ENCODE peak calls at places on chromosomes 12 and 14, in eight cellular contexts. One of them, this sample, is unnamed.

GRCh38 chr12:93387780-93388179 is 10.1 kb downstream of the NUDT4 start:
- DNase-seq in foreskin fibroblast: peak
- DNase-seq in testis: no peak
- DNase-seq in AG10803: peak
- DNase-seq in AG04450: no peak
- DNase-seq in Peyer's patch: no peak
- DNase-seq in WERI-Rb-1: no peak
- DNase-seq in tibial artery: no peak
- DNase-seq in this sample: no peak

GRCh38 chr12:90013409-90013808 is 304.8 kb upstream of the ATP2B1 start:
- DNase-seq in foreskin fibroblast: peak
- DNase-seq in testis: no peak
- DNase-seq in AG10803: no peak
- DNase-seq in AG04450: no peak
- DNase-seq in Peyer's patch: no peak
- DNase-seq in WERI-Rb-1: peak
- DNase-seq in tibial artery: no peak
- DNase-seq in this sample: no peak

GRCh38 chr12:31267966-31268365 is 58.0 kb downstream of the SINHCAF start:
- DNase-seq in foreskin fibroblast: no peak
- DNase-seq in testis: no peak
- DNase-seq in AG10803: peak
- DNase-seq in AG04450: no peak
- DNase-seq in Peyer's patch: no peak
- DNase-seq in WERI-Rb-1: no peak
- DNase-seq in tibial artery: no peak
- DNase-seq in this sample: no peak

GRCh38 chr12:88889326-88890110 is 309.2 kb upstream of the KITLG start:
- DNase-seq in foreskin fibroblast: peak
- DNase-seq in testis: no peak
- DNase-seq in AG10803: peak
- DNase-seq in AG04450: no peak
- DNase-seq in Peyer's patch: no peak
- DNase-seq in WERI-Rb-1: no peak
- DNase-seq in tibial artery: no peak
- DNase-seq in this sample: no peak

GRCh38 chr12:116642683-116643082 is 83.5 kb downstream of the MAP1LC3B2 start:
- DNase-seq in foreskin fibroblast: no peak
- DNase-seq in testis: no peak
- DNase-seq in AG10803: no peak
- DNase-seq in AG04450: no peak
- DNase-seq in Peyer's patch: no peak
- DNase-seq in WERI-Rb-1: no peak
- DNase-seq in tibial artery: no peak
- DNase-seq in this sample: no peak

GRCh38 chr12:52173526-52173925 is 18.3 kb downstream of the KRT80 start:
- DNase-seq in foreskin fibroblast: no peak
- DNase-seq in testis: no peak
- DNase-seq in AG10803: no peak
- DNase-seq in AG04450: no peak
- DNase-seq in Peyer's patch: no peak
- DNase-seq in WERI-Rb-1: no peak
- DNase-seq in tibial artery: no peak
- DNase-seq in this sample: no peak

GRCh38 chr12:115210533-115211252 is 526.7 kb upstream of the TBX3 start:
- DNase-seq in foreskin fibroblast: no peak
- DNase-seq in testis: peak
- DNase-seq in AG10803: no peak
- DNase-seq in AG04450: no peak
- DNase-seq in Peyer's patch: no peak
- DNase-seq in WERI-Rb-1: no peak
- DNase-seq in tibial artery: no peak
- DNase-seq in this sample: no peak

GRCh38 chr12:88111074-88111652 is 30.7 kb downstream of the CEP290 start:
- DNase-seq in foreskin fibroblast: peak
- DNase-seq in testis: no peak
- DNase-seq in AG10803: peak
- DNase-seq in AG04450: no peak
- DNase-seq in Peyer's patch: no peak
- DNase-seq in WERI-Rb-1: no peak
- DNase-seq in tibial artery: no peak
- DNase-seq in this sample: no peak

GRCh38 chr12:117900561-117900960 is 68.2 kb downstream of the KSR2 start:
- DNase-seq in foreskin fibroblast: peak
- DNase-seq in testis: no peak
- DNase-seq in AG10803: peak
- DNase-seq in AG04450: no peak
- DNase-seq in Peyer's patch: no peak
- DNase-seq in WERI-Rb-1: no peak
- DNase-seq in tibial artery: no peak
- DNase-seq in this sample: no peak

GRCh38 chr12:118059645-118060275 is 1.2 kb downstream of the WSB2 start:
- DNase-seq in foreskin fibroblast: no peak
- DNase-seq in testis: no peak
- DNase-seq in AG10803: no peak
- DNase-seq in AG04450: no peak
- DNase-seq in Peyer's patch: no peak
- DNase-seq in WERI-Rb-1: no peak
- DNase-seq in tibial artery: no peak
- DNase-seq in this sample: no peak

GRCh38 chr12:34124608-34125007 is 102.3 kb downstream of the ALG10 start:
- DNase-seq in foreskin fibroblast: no peak
- DNase-seq in testis: peak
- DNase-seq in AG10803: no peak
- DNase-seq in AG04450: no peak
- DNase-seq in Peyer's patch: no peak
- DNase-seq in WERI-Rb-1: no peak
- DNase-seq in tibial artery: no peak
- DNase-seq in this sample: no peak

GRCh38 chr12:50222275-50222783 is 55.2 kb upstream of the CERS5 start:
- DNase-seq in foreskin fibroblast: peak
- DNase-seq in testis: peak
- DNase-seq in AG10803: peak
- DNase-seq in AG04450: peak
- DNase-seq in Peyer's patch: peak
- DNase-seq in WERI-Rb-1: peak
- DNase-seq in tibial artery: peak
- DNase-seq in this sample: no peak

GRCh38 chr12:82942521-82942920 is 255.8 kb downstream of the TMTC2 start:
- DNase-seq in foreskin fibroblast: no peak
- DNase-seq in testis: no peak
- DNase-seq in AG10803: no peak
- DNase-seq in AG04450: no peak
- DNase-seq in Peyer's patch: no peak
- DNase-seq in WERI-Rb-1: no peak
- DNase-seq in tibial artery: no peak
- DNase-seq in this sample: no peak

GRCh38 chr12:75814856-75815754 is 216.5 kb downstream of the PHLDA1 start:
- DNase-seq in foreskin fibroblast: peak
- DNase-seq in testis: no peak
- DNase-seq in AG10803: peak
- DNase-seq in AG04450: peak
- DNase-seq in Peyer's patch: no peak
- DNase-seq in WERI-Rb-1: peak
- DNase-seq in tibial artery: no peak
- DNase-seq in this sample: no peak

GRCh38 chr12:121223283-121223946 is 13.5 kb downstream of the P2RX4 start:
- DNase-seq in foreskin fibroblast: no peak
- DNase-seq in testis: peak
- DNase-seq in AG10803: no peak
- DNase-seq in AG04450: no peak
- DNase-seq in Peyer's patch: peak
- DNase-seq in WERI-Rb-1: peak
- DNase-seq in tibial artery: no peak
- DNase-seq in this sample: no peak

GRCh38 chr14:51428981-51429380 is 188.9 kb downstream of the TMX1 start:
- DNase-seq in foreskin fibroblast: no peak
- DNase-seq in testis: no peak
- DNase-seq in AG10803: no peak
- DNase-seq in AG04450: no peak
- DNase-seq in Peyer's patch: no peak
- DNase-seq in WERI-Rb-1: no peak
- DNase-seq in tibial artery: no peak
- DNase-seq in this sample: no peak

GRCh38 chr14:105989746-105990302 is 463.4 kb downstream of the TMEM121 start:
- DNase-seq in foreskin fibroblast: no peak
- DNase-seq in testis: no peak
- DNase-seq in AG10803: no peak
- DNase-seq in AG04450: no peak
- DNase-seq in Peyer's patch: no peak
- DNase-seq in WERI-Rb-1: no peak
- DNase-seq in tibial artery: no peak
- DNase-seq in this sample: no peak

GRCh38 chr12:111102062-111102735 is 181.8 kb upstream of the MYL2 start:
- DNase-seq in foreskin fibroblast: no peak
- DNase-seq in testis: no peak
- DNase-seq in AG10803: no peak
- DNase-seq in AG04450: no peak
- DNase-seq in Peyer's patch: no peak
- DNase-seq in WERI-Rb-1: no peak
- DNase-seq in tibial artery: no peak
- DNase-seq in this sample: no peak

GRCh38 chr12:116498471-116498870 is 60.7 kb upstream of the MAP1LC3B2 start:
- DNase-seq in foreskin fibroblast: peak
- DNase-seq in testis: no peak
- DNase-seq in AG10803: peak
- DNase-seq in AG04450: no peak
- DNase-seq in Peyer's patch: no peak
- DNase-seq in WERI-Rb-1: no peak
- DNase-seq in tibial artery: no peak
- DNase-seq in this sample: no peak

GRCh38 chr12:101616027-101616494 is 21.3 kb downstream of the MYBPC1 start:
- DNase-seq in foreskin fibroblast: peak
- DNase-seq in testis: no peak
- DNase-seq in AG10803: no peak
- DNase-seq in AG04450: no peak
- DNase-seq in Peyer's patch: no peak
- DNase-seq in WERI-Rb-1: no peak
- DNase-seq in tibial artery: no peak
- DNase-seq in this sample: no peak

GRCh38 chr14:79749051-79749450 is 462.3 kb downstream of the DIO2 start:
- DNase-seq in foreskin fibroblast: no peak
- DNase-seq in testis: no peak
- DNase-seq in AG10803: no peak
- DNase-seq in AG04450: no peak
- DNase-seq in Peyer's patch: no peak
- DNase-seq in WERI-Rb-1: peak
- DNase-seq in tibial artery: no peak
- DNase-seq in this sample: no peak

GRCh38 chr14:50783542-50783941 is 47.4 kb downstream of the NIN start:
- DNase-seq in foreskin fibroblast: no peak
- DNase-seq in testis: no peak
- DNase-seq in AG10803: no peak
- DNase-seq in AG04450: no peak
- DNase-seq in Peyer's patch: no peak
- DNase-seq in WERI-Rb-1: peak
- DNase-seq in tibial artery: no peak
- DNase-seq in this sample: no peak

GRCh38 chr14:50417853-50418252 is 21.2 kb upstream of the CDKL1 start:
- DNase-seq in foreskin fibroblast: peak
- DNase-seq in testis: no peak
- DNase-seq in AG10803: peak
- DNase-seq in AG04450: no peak
- DNase-seq in Peyer's patch: no peak
- DNase-seq in WERI-Rb-1: no peak
- DNase-seq in tibial artery: no peak
- DNase-seq in this sample: no peak

GRCh38 chr14:75559451-75560187 is 18.8 kb upstream of the FLVCR2 start:
- DNase-seq in foreskin fibroblast: peak
- DNase-seq in testis: no peak
- DNase-seq in AG10803: peak
- DNase-seq in AG04450: no peak
- DNase-seq in Peyer's patch: no peak
- DNase-seq in WERI-Rb-1: no peak
- DNase-seq in tibial artery: no peak
- DNase-seq in this sample: no peak

GRCh38 chr14:34895277-34895676 is 20.1 kb upstream of the BAZ1A start:
- DNase-seq in foreskin fibroblast: no peak
- DNase-seq in testis: no peak
- DNase-seq in AG10803: no peak
- DNase-seq in AG04450: no peak
- DNase-seq in Peyer's patch: no peak
- DNase-seq in WERI-Rb-1: no peak
- DNase-seq in tibial artery: no peak
- DNase-seq in this sample: no peak

GRCh38 chr14:99808515-99808914 is 15.3 kb downstream of the EML1 start:
- DNase-seq in foreskin fibroblast: no peak
- DNase-seq in testis: no peak
- DNase-seq in AG10803: peak
- DNase-seq in AG04450: no peak
- DNase-seq in Peyer's patch: no peak
- DNase-seq in WERI-Rb-1: no peak
- DNase-seq in tibial artery: no peak
- DNase-seq in this sample: no peak
- H3K4me3 ChIP-seq in foreskin fibroblast: no peak
- H3K4me3 ChIP-seq in testis: no peak
- H3K4me3 ChIP-seq in AG10803: no peak
- H3K4me3 ChIP-seq in AG04450: no peak
- H3K4me3 ChIP-seq in Peyer's patch: no peak
- H3K4me3 ChIP-seq in WERI-Rb-1: no peak
- H3K4me3 ChIP-seq in tibial artery: no peak
- H3K4me3 ChIP-seq in this sample: no peak

DNA sequence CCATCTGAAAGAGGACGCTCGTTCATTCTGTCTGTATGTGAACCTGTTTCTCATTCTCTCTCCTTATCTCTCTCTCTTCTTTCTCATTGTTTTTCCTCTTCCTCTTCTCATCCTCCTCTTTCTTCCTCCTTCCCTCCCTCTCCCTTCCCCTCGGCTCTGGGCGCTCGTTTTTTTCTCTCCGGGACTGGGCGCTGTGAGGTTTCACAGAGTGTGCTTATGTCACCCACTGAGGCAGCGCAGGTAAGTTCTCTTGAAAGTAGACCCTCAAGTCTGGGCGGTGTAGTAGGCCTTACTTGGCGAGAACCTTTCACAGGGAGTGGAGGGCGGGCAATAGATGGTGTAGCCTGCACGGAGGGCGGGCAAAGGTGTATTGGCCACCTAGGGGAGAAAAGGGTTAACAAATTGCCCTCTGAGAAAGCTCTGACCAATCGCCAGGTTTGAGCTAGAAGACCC is 4.5 kb upstream of the SIX1 start:
- DNase-seq in foreskin fibroblast: no peak
- DNase-seq in testis: no peak
- DNase-seq in AG10803: no peak
- DNase-seq in AG04450: no peak
- DNase-seq in Peyer's patch: no peak
- DNase-seq in WERI-Rb-1: no peak
- DNase-seq in tibial artery: no peak
- DNase-seq in this sample: no peak
- H3K4me3 ChIP-seq in foreskin fibroblast: no peak
- H3K4me3 ChIP-seq in testis: no peak
- H3K4me3 ChIP-seq in AG10803: no peak
- H3K4me3 ChIP-seq in AG04450: peak
- H3K4me3 ChIP-seq in Peyer's patch: no peak
- H3K4me3 ChIP-seq in WERI-Rb-1: no peak
- H3K4me3 ChIP-seq in tibial artery: no peak
- H3K4me3 ChIP-seq in this sample: no peak

GRCh38 chr14:22600027-22600426 is 1.9 kb downstream of the ABHD4 start:
- DNase-seq in foreskin fibroblast: no peak
- DNase-seq in testis: no peak
- DNase-seq in AG10803: no peak
- DNase-seq in AG04450: no peak
- DNase-seq in Peyer's patch: no peak
- DNase-seq in WERI-Rb-1: no peak
- DNase-seq in tibial artery: no peak
- DNase-seq in this sample: no peak
- H3K4me3 ChIP-seq in foreskin fibroblast: no peak
- H3K4me3 ChIP-seq in testis: peak
- H3K4me3 ChIP-seq in AG10803: no peak
- H3K4me3 ChIP-seq in AG04450: no peak
- H3K4me3 ChIP-seq in Peyer's patch: no peak
- H3K4me3 ChIP-seq in WERI-Rb-1: no peak
- H3K4me3 ChIP-seq in tibial artery: no peak
- H3K4me3 ChIP-seq in this sample: no peak

GRCh38 chr12:128853321-128854197 is at the start of gene GLT1D1:
- DNase-seq in foreskin fibroblast: no peak
- DNase-seq in testis: no peak
- DNase-seq in AG10803: no peak
- DNase-seq in AG04450: no peak
- DNase-seq in Peyer's patch: peak
- DNase-seq in WERI-Rb-1: no peak
- DNase-seq in tibial artery: no peak
- DNase-seq in this sample: no peak
- H3K4me3 ChIP-seq in foreskin fibroblast: no peak
- H3K4me3 ChIP-seq in testis: peak
- H3K4me3 ChIP-seq in AG10803: no peak
- H3K4me3 ChIP-seq in AG04450: no peak
- H3K4me3 ChIP-seq in Peyer's patch: no peak
- H3K4me3 ChIP-seq in WERI-Rb-1: peak
- H3K4me3 ChIP-seq in tibial artery: no peak
- H3K4me3 ChIP-seq in this sample: peak

This sample was measured in esophagus squamous epithelium.